ENCODE peak calls at places on chromosomes 3 and 15, in seven cellular contexts. R is pancreas, O is lower lobe of right lung, M is GM23338, Q is breast epithelium, Y is body of pancreas, Z is kidney. L is an unnamed sample. For H3K36me3, the result is how much of the 10 kb centered on the place peaks cover.

GRCh38 chr3:13508496-13508895 is 28.4 kb downstream of the HDAC11 start:
- DNase-seq in Z (peak), Y (no peak), Q (no peak), R (no peak), O (peak), M (no peak), L (no peak)

GRCh38 chr3:148723591-148723990 is 25.9 kb downstream of the AGTR1 start:
- DNase-seq in Q (no peak), M (no peak), Y (no peak), Z (no peak), O (no peak), R (no peak), L (no peak)

GRCh38 chr3:161295325-161295724 is 74.2 kb downstream of the NMD3 start:
- DNase-seq in Z (no peak), Q (no peak), M (no peak), O (no peak), R (no peak), Y (no peak), L (no peak)

GRCh38 chr15:83164409-83165404 is 42.9 kb downstream of the HDGFL3 start:
- DNase-seq in M (no peak), O (no peak), Y (no peak), Z (no peak), Q (no peak), R (no peak), L (no peak)

GRCh38 chr3:158098834-158099424 is 7.3 kb downstream of the SHOX2 start:
- DNase-seq in Q (no peak), O (no peak), R (no peak), Z (no peak), M (peak), Y (no peak), L (no peak)

GRCh38 chr3:29183346-29184087 is 97.4 kb upstream of the RBMS3 start:
- DNase-seq in Y (no peak), Q (no peak), R (no peak), O (no peak), M (no peak), Z (no peak), L (no peak)

GRCh38 chr3:158458464-158458863 is 112.5 kb upstream of the MLF1 start:
- DNase-seq in Z (no peak), M (no peak), R (no peak), O (no peak), Y (no peak), Q (no peak), L (no peak)

GRCh38 chr3:125087768-125088391 is 32.1 kb upstream of the HEG1 start:
- DNase-seq in Y (no peak), O (no peak), R (no peak), Q (no peak), Z (no peak), M (no peak), L (no peak)

GRCh38 chr3:28109829-28110228 is 131.6 kb upstream of the CMC1 start:
- DNase-seq in R (no peak), Z (no peak), Y (no peak), Q (no peak), M (no peak), O (no peak), L (no peak)

GRCh38 chr3:114213669-114214541 is 23.5 kb downstream of the ZNF80 start:
- DNase-seq in R (no peak), Z (peak), O (peak), Y (no peak), M (peak), Q (no peak), L (no peak)

GRCh38 chr3:126848991-126849390 is 133.9 kb upstream of the PLXNA1 start:
- DNase-seq in Z (no peak), Q (no peak), O (no peak), R (no peak), M (no peak), Y (no peak), L (no peak)

GRCh38 chr3:37660782-37661181 is 200.9 kb upstream of the CTDSPL start:
- DNase-seq in Y (no peak), O (no peak), Q (no peak), R (no peak), Z (no peak), M (no peak), L (no peak)

GRCh38 chr15:86231864-86232801 is 152.5 kb downstream of the AGBL1 start:
- DNase-seq in Y (peak), Z (no peak), O (no peak), R (peak), Q (no peak), M (peak), L (no peak)

GRCh38 chr3:86245360-86245759 is 745.6 kb downstream of the VGLL3 start:
- DNase-seq in Z (no peak), Y (no peak), O (no peak), R (no peak), M (peak), Q (no peak), L (no peak)

GRCh38 chr3:170355738-170356595 is 1.5 kb upstream of the SKIL start:
- DNase-seq in Z (peak), Y (peak), R (peak), M (peak), O (peak), Q (peak), L (peak)

GRCh38 chr3:32814371-32814770 is 3.4 kb upstream of the TRIM71 start:
- DNase-seq in R (no peak), M (peak), Y (no peak), O (no peak), Q (no peak), Z (no peak), L (no peak)

GRCh38 chr15:99324082-99324620 is 72.9 kb downstream of the LRRC28 start:
- DNase-seq in Y (no peak), Z (no peak), M (no peak), R (no peak), Q (no peak), O (no peak), L (no peak)

GRCh38 chr3:5523125-5523524 is 335.6 kb downstream of the EDEM1 start:
- DNase-seq in R (no peak), Y (no peak), O (no peak), Z (no peak), Q (no peak), M (no peak), L (no peak)

GRCh38 chr15:31214864-31215489 is 111.7 kb upstream of the KLF13 start:
- DNase-seq in M (no peak), R (peak), O (peak), Y (peak), Q (peak), Z (peak), L (peak)

GRCh38 chr15:31215490-31216209 is 111.0 kb upstream of the KLF13 start:
- DNase-seq in M (peak), O (peak), R (peak), Z (peak), Q (peak), Y (peak), L (peak)

GRCh38 chr15:31212956-31213694 is 111.6 kb upstream of the TRPM1 start:
- DNase-seq in Q (no peak), M (no peak), R (no peak), O (no peak), Z (no peak), Y (no peak), L (no peak)

GRCh38 chr15:31212286-31212685 is 110.8 kb upstream of the TRPM1 start:
- DNase-seq in R (no peak), Q (no peak), Z (no peak), Y (no peak), O (no peak), M (no peak), L (no peak)

GRCh38 chr15:31214158-31214863 is 112.3 kb upstream of the KLF13 start:
- DNase-seq in O (no peak), M (no peak), Q (no peak), Z (no peak), Y (no peak), R (no peak), L (no peak)
- TF ChIP-seq CTCF in O (no peak), M (no peak), Q (no peak), Z (no peak), Y (no peak), R (no peak), L (no peak)

DNA sequence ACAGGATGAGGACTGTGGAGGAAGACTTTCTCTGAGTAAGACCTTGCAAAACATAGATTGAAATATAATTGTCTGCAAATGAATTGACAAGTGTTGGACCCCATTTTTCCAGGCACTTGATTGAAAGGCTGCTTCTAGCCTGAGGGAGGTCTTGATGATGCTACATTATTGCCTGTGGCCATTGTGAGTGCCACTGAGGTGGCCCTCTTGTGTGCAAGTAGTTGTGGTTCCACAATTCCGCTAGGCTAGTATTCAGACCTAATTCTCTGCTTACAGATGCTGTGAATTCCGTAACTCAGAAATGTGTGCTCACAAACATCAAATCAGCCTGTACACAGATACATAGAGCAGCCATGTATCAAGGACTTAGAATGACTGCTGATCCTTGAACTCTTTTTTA is 34.6 kb downstream of the FNDC3B start:
- DNase-seq in R (no peak), O (no peak), Y (no peak), M (no peak), Z (no peak), Q (no peak), L (no peak)
- H3K36me3 ChIP-seq in R (under half), O (under half), Y (under half), M (under half), Z (under half), Q (under half), L (under half)

GRCh38 chr3:129482721-129483120 is 42.7 kb downstream of the IFT122 start:
- DNase-seq in R (no peak), O (no peak), Q (no peak), Y (no peak), M (peak), Z (no peak), L (no peak)
- TF ChIP-seq CTCF in R (no peak), O (no peak), Q (no peak), Y (no peak), M (peak), Z (no peak), L (no peak)

DNA sequence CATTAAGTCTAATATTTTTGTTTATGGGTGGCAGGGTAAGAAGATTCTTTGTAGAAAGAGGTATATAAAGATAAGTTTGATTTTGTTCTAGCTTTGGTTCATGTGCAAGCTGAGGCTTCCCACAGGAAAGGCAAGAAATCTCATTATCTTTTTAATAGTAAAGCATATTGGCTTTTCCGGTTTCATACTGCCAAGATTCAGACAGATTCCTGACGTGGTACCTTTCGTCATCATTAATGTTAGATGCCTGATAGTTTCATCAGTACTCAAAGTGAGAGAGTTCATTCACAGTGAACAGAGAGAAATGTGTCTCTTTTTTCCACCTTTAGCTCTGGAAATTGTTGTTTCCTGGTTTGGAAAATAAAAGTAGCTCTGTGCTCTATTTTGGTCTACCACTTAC is 16.5 kb downstream of the TPM1 start:
- DNase-seq in Z (no peak), O (no peak), M (no peak), Y (no peak), R (no peak), Q (no peak), L (no peak)
- H3K36me3 ChIP-seq in Z (half or more), O (half or more), M (half or more), Y (under half), R (under half), Q (under half), L (half or more)

DNA sequence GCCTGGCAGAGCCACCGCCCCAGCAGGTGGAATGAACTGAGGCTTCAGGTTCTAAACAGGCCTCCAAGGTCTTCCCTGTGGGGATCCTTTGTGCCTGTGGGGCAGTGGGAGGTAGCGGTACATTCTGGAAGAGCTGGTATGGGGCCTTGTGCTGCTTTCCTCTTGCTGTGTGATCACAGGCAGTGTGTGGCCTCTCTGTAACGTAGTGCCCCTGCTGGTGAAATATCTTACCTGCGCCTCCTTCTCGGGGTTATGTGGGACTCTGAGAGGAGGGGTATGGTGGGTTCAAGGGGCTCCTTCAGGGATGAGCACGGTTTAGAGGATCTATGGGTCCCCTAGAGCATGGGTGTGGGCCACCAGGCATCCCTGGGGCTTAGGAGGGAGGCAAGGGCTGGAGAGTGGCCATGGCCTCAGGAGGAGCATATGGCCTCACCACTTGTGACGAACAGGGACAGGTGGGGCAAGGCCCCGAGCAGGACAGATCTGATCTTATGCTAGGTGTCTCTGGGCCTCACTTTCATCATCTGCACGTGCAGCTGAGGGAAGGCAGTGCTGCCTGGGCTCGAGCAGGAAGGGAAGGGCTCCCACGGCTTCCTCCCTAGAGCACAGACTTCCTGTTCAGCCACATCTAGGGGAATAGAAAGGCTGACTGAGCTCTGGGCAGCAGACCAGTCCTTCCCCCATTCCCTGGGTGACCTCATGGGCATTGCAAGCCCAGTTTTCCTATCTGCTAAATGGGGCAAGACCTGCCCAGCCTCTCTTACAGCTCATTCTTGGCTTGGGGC is 1.9 kb upstream of the ALS2CL start:
- DNase-seq in R (peak), Y (peak), M (peak), Z (no peak), Q (no peak), O (peak), L (peak)
- TF ChIP-seq CTCF in R (no peak), Y (no peak), M (peak), Z (peak), Q (no peak), O (peak), L (peak)

GRCh38 chr15:74733269-74733668 is 7.9 kb upstream of the CYP1A1 start:
- DNase-seq in R (no peak), Z (no peak), O (no peak), Q (no peak), M (no peak), Y (no peak), L (no peak)

GRCh38 chr15:74726774-74727164 is 1.4 kb upstream of the CYP1A1 start:
- DNase-seq in O (no peak), R (no peak), Q (no peak), Z (no peak), M (peak), Y (no peak), L (no peak)

GRCh38 chr15:74727727-74728126 is 2.4 kb upstream of the CYP1A1 start:
- DNase-seq in M (no peak), Z (no peak), O (no peak), Y (no peak), Q (no peak), R (no peak), L (no peak)

GRCh38 chr15:74732846-74733245 is 7.5 kb upstream of the CYP1A1 start:
- DNase-seq in Y (no peak), Q (no peak), M (no peak), O (no peak), Z (no peak), R (no peak), L (no peak)

GRCh38 chr15:74730619-74731316 is 5.4 kb upstream of the CYP1A1 start:
- DNase-seq in Y (no peak), O (no peak), Z (no peak), R (no peak), M (no peak), Q (no peak), L (no peak)
- H3K36me3 ChIP-seq in Y (under half), O (under half), Z (under half), R (under half), M (under half), Q (under half), L (under half)